ENCODE peak calls at places on chromosome X, in ten cellular contexts. F is cardiac muscle cell; T is adipocyte; Q is body of pancreas; A is tibial nerve; U is left ventricle myocardium inferior; V is CD4-positive, CD25-positive, alpha-beta regulatory T cell; O is pancreas; E is right atrium auricular region; P is Karpas-422. C is an unnamed sample.

GRCh38 chrX:102712216-102712966 is at the start of gene GPRASP2:
- DNase-seq in P (no peak), T (peak; percentile 55), O (peak; percentile 81), Q (peak; percentile 51), V (no peak), U (peak; percentile 60), E (no peak), F (peak; percentile 55), A (no peak), C (peak; percentile 74)

GRCh38 chrX:31807165-31807564 is 735.3 kb upstream of the FTHL17 start:
- DNase-seq in Q (no peak), E (no peak), O (no peak), P (no peak), A (no peak), F (no peak), U (no peak), T (no peak), V (no peak), C (no peak)

GRCh38 chrX:150575415-150575814 is 7.0 kb downstream of the MTM1 start:
- DNase-seq in P (no peak), U (no peak), F (no peak), Q (no peak), V (no peak), E (no peak), T (peak; percentile 46), A (no peak), O (no peak), C (no peak)

GRCh38 chrX:107154787-107155620 is 36.4 kb upstream of the RBM41 start:
- DNase-seq in F (no peak), A (no peak), V (peak; percentile 40), O (no peak), P (no peak), Q (no peak), E (no peak), U (no peak), T (no peak), C (no peak)

GRCh38 chrX:109356684-109357083 is 125.2 kb downstream of the GUCY2F start:
- DNase-seq in U (no peak), V (no peak), A (no peak), F (no peak), Q (no peak), E (no peak), T (no peak), O (no peak), P (no peak), C (no peak)

GRCh38 chrX:42604302-42604701 is 173.7 kb downstream of the PPP1R2C start:
- DNase-seq in V (no peak), E (no peak), A (no peak), Q (no peak), O (no peak), T (no peak), F (no peak), U (no peak), P (no peak), C (no peak)

GRCh38 chrX:47148946-47149345 is 3.9 kb downstream of the RBM10 start:
- DNase-seq in A (no peak), U (no peak), Q (peak; percentile 16), O (no peak), P (no peak), F (no peak), T (no peak), E (no peak), V (no peak), C (no peak)

GRCh38 chrX:42976729-42977366 is 198.9 kb upstream of the PPP1R2C start:
- DNase-seq in P (no peak), O (no peak), T (no peak), F (no peak), Q (peak; percentile 1), U (no peak), V (peak; percentile 60), E (no peak), A (no peak), C (no peak)

GRCh38 chrX:66166671-66167070 is 2.6 kb downstream of the HEPH start:
- DNase-seq in V (no peak), U (no peak), P (no peak), E (no peak), T (no peak), F (no peak), O (no peak), A (no peak), Q (no peak), C (no peak)

GRCh38 chrX:68832101-68832416 is 3.2 kb downstream of the EFNB1 start:
- DNase-seq in U (peak; percentile 30), A (no peak), F (peak; percentile 53), O (no peak), T (peak; percentile 84), P (peak; percentile 60), Q (peak; percentile 31), E (peak; percentile 69), V (peak; percentile 29), C (peak; percentile 58)

GRCh38 chrX:37998586-37999267 is 7.6 kb upstream of the SYTL5 start:
- DNase-seq in Q (no peak), P (no peak), F (no peak), V (no peak), T (peak; percentile 17), A (no peak), E (no peak), O (no peak), U (no peak), C (no peak)

GRCh38 chrX:37314526-37314925 is 34.6 kb upstream of the PRRG1 start:
- DNase-seq in F (no peak), T (peak; percentile 46), V (no peak), O (no peak), U (no peak), Q (no peak), P (no peak), A (no peak), E (no peak), C (no peak)

GRCh38 chrX:100341111-100341510 is 69.0 kb downstream of the PCDH19 start:
- DNase-seq in F (no peak), T (no peak), A (no peak), U (no peak), E (no peak), V (no peak), Q (no peak), P (no peak), O (no peak), C (no peak)

GRCh38 chrX:41475166-41475565 is 28.0 kb downstream of the NYX start:
- DNase-seq in V (no peak), F (no peak), E (no peak), O (no peak), U (no peak), A (no peak), P (no peak), Q (no peak), T (no peak), C (no peak)

GRCh38 chrX:119218198-119218597 is 17.9 kb upstream of the PGRMC1 start:
- DNase-seq in A (no peak), O (no peak), U (no peak), E (no peak), T (peak; percentile 50), F (peak; percentile 7), P (peak; percentile 53), Q (no peak), V (no peak), C (peak; percentile 38)

GRCh38 chrX:110851780-110852179 is 56.2 kb upstream of the CHRDL1 start:
- DNase-seq in P (no peak), A (no peak), V (no peak), Q (peak; percentile 43), T (peak; percentile 31), O (peak; percentile 57), F (no peak), E (no peak), U (no peak), C (no peak)

DNA sequence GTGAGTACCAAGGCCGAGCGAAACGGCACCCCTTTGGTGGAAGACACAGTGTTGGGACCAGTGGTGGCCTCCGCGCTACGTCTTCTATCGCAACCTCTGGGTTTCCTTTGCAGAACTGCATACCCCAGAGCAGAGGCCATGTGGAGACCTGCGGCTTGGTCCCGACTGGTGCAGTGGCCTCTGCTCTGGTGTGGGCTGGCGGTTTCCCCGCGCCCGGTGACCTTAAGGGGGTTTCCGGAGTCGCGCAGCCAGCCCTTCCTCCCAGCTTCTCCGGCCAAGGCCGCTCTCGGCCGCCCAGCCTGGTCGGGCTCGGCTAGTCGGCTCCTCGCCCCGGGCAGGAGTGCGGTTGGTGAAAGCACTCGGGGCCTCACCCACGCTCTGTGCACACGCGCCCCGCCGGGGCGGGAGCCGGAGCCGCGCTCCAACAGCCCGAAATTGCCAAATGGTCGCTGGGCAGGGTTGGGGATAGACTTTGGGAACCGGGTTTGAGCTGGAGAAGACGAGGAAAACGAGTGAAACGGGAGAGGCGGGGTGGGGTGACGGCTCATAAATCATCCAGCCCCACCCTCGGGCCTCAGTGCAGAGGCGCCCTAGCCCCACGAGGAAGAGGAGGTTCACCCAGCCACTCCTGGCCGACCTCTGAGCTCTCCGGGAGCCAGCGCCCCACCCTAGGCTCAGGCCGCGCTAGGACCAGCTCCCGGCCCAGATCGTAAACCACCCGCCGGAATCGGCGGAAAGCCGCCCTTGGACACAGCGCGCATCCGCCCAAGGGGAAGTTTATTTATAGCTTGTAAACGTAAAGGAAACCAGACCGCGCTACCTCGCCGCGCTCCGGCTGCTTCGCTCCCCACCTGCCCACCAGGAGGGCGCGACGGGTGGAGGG is 84.7 kb downstream of the BCOR start:
- DNase-seq in A (peak; percentile 51), V (peak; percentile 56), F (peak; percentile 85), U (peak; percentile 70), Q (peak; percentile 48), E (peak; percentile 72), P (no peak), O (peak; percentile 76), T (peak; percentile 70), C (no peak)
- H3K9me3 ChIP-seq in A (no peaks in the 10 kb centered on the region), V (no peaks in the 10 kb centered on the region), F (no peaks in the 10 kb centered on the region), U (peaks cover 6% of the 10 kb centered on the region), Q (no peaks in the 10 kb centered on the region), E (peaks cover 11% of the 10 kb centered on the region), P (no peaks in the 10 kb centered on the region), O (no peaks in the 10 kb centered on the region), T (peaks cover 12% of the 10 kb centered on the region), C (no peaks in the 10 kb centered on the region)

DNA sequence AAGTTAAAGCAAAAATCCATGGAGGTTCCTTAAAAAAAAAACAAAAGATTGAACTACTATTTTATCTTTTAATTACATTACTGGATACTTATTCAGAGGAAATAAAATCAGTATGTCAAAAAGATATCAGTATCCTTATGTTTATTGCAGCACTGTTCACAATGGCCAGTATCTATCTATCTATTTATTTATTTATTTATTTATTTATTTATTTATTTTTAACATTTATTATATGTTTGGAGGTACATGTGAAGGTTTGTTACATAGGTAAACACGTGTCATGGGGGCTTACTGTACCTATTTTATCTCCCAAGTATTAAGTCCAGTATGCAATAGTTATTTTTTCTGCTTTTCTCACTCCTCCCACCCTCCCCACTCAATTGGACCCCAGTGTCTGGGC is 881.1 kb upstream of the POU3F4 start:
- DNase-seq in T (no peak), P (no peak), A (no peak), F (no peak), Q (no peak), U (no peak), V (no peak), E (no peak), O (no peak), C (no peak)
- H3K9me3 ChIP-seq in T (peaks cover 11% of the 10 kb centered on the region), P (peaks cover 27% of the 10 kb centered on the region), A (no peaks in the 10 kb centered on the region), F (no peaks in the 10 kb centered on the region), Q (no peaks in the 10 kb centered on the region), U (peaks cover 10% of the 10 kb centered on the region), V (no peaks in the 10 kb centered on the region), E (peaks cover 9% of the 10 kb centered on the region), O (no peaks in the 10 kb centered on the region), C (no peaks in the 10 kb centered on the region)

GRCh38 chrX:1105671-1106419 is 106.6 kb downstream of the CRLF2 start:
- DNase-seq in O (no peak), E (no peak), Q (no peak), A (no peak), U (no peak), T (no peak), V (no peak), F (no peak), P (no peak), C (no peak)
- H3K9me3 ChIP-seq in O (no peaks in the 10 kb centered on the region), E (no peaks in the 10 kb centered on the region), Q (no peaks in the 10 kb centered on the region), A (no peaks in the 10 kb centered on the region), U (no peaks in the 10 kb centered on the region), T (no peaks in the 10 kb centered on the region), V (no peaks in the 10 kb centered on the region), F (no peaks in the 10 kb centered on the region), P (no peaks in the 10 kb centered on the region), C (no peaks in the 10 kb centered on the region)

GRCh38 chrX:3699841-3700381 is 13.5 kb downstream of the PRKX start:
- DNase-seq in E (no peak), Q (no peak), T (peak; percentile 47), F (no peak), A (no peak), P (peak; percentile 44), V (peak; percentile 57), O (no peak), U (no peak), C (no peak)
- H3K9me3 ChIP-seq in E (no peaks in the 10 kb centered on the region), Q (no peaks in the 10 kb centered on the region), T (no peaks in the 10 kb centered on the region), F (no peaks in the 10 kb centered on the region), A (no peaks in the 10 kb centered on the region), P (no peaks in the 10 kb centered on the region), V (no peaks in the 10 kb centered on the region), O (no peaks in the 10 kb centered on the region), U (no peaks in the 10 kb centered on the region), C (no peaks in the 10 kb centered on the region)

C was measured in SK-N-SH.